ENCODE peak calls at places on chromosome X, in ten cellular contexts. O is thoracic aorta, D is GM13976, S is HEK293T, I is GM13977, A is non-pigmented ciliary epithelial cell, T is left ventricle myocardium inferior, M is adipocyte, V is ureter, H is GM18507. X is an unnamed sample.

GRCh38 chrX:386768-387575 is at the start of gene PPP2R3B:
- DNase-seq in T (peak; percentile 99), M (peak; percentile 100), V (peak; percentile 99), O (peak; percentile 92), S (peak; percentile 100), H (peak; percentile 100), A (peak; percentile 88), I (peak; percentile 100), D (peak; percentile 100), X (peak; percentile 99)

GRCh38 chrX:17744896-17745523 is 7.7 kb downstream of the SCML1 start:
- DNase-seq in M (peak; percentile 52), I (no peak), V (no peak), H (no peak), A (no peak), O (no peak), D (no peak), S (no peak), T (no peak), X (no peak)

GRCh38 chrX:7889680-7890079 is 37.5 kb downstream of the PNPLA4 start:
- DNase-seq in H (no peak), O (no peak), T (no peak), V (no peak), I (no peak), M (peak; percentile 37), A (peak; percentile 5), S (no peak), D (no peak), X (peak; percentile 37)

GRCh38 chrX:49761481-49761880 is 65.7 kb upstream of the PAGE1 start:
- DNase-seq in M (peak; percentile 20), T (no peak), V (no peak), D (peak; percentile 26), I (peak; percentile 16), A (no peak), S (peak; percentile 43), H (no peak), O (no peak), X (no peak)

GRCh38 chrX:109714340-109714958 is 18.6 kb downstream of the ACSL4 start:
- DNase-seq in A (peak; percentile 63), I (no peak), V (no peak), S (no peak), O (no peak), D (no peak), T (no peak), H (no peak), M (peak; percentile 55), X (peak; percentile 44)

GRCh38 chrX:136708348-136708747 is 60.4 kb downstream of the CD40LG start:
- DNase-seq in M (no peak), I (no peak), S (no peak), H (no peak), V (no peak), D (no peak), T (no peak), A (no peak), O (no peak), X (no peak)

GRCh38 chrX:48505481-48505880 is 3.3 kb upstream of the PORCN start:
- DNase-seq in T (no peak), S (no peak), H (no peak), D (no peak), V (no peak), I (no peak), M (no peak), O (no peak), A (no peak), X (peak; percentile 85)

GRCh38 chrX:40414335-40414734 is 166.4 kb upstream of the ATP6AP2 start:
- DNase-seq in H (no peak), V (no peak), O (no peak), M (no peak), D (no peak), I (no peak), A (no peak), T (no peak), S (no peak), X (no peak)

GRCh38 chrX:19990225-19990518 is 689 bp downstream of the BCLAF3 start:
- DNase-seq in M (peak; percentile 27), T (no peak), I (peak; percentile 36), H (no peak), A (no peak), S (no peak), V (no peak), D (peak; percentile 37), O (no peak), X (no peak)

GRCh38 chrX:68508799-68509198 is 9.9 kb downstream of the YIPF6 start:
- DNase-seq in O (no peak), T (no peak), H (no peak), D (no peak), M (peak; percentile 6), A (no peak), I (no peak), V (no peak), S (no peak), X (peak; percentile 73)

GRCh38 chrX:387729-388128 is 1.0 kb upstream of the PPP2R3B start:
- DNase-seq in D (no peak), A (no peak), V (no peak), T (no peak), H (no peak), I (no peak), M (no peak), O (no peak), S (no peak), X (no peak)

GRCh38 chrX:136779346-136779781 is 1.4 kb downstream of the ARHGEF6 start:
- DNase-seq in T (no peak), V (no peak), H (no peak), A (no peak), S (no peak), D (no peak), M (no peak), I (no peak), O (no peak), X (no peak)

GRCh38 chrX:150366951-150367545 is 3.9 kb downstream of the MAMLD1 start:
- DNase-seq in V (no peak), H (no peak), I (no peak), D (no peak), A (no peak), S (no peak), M (peak; percentile 50), T (no peak), O (no peak), X (no peak)

GRCh38 chrX:115400960-115401359 is 111.4 kb downstream of the LUZP4 start:
- DNase-seq in M (no peak), H (no peak), T (no peak), V (no peak), I (no peak), D (no peak), S (no peak), A (no peak), O (no peak), X (no peak)

GRCh38 chrX:107738272-107738671 is 37.3 kb downstream of the TSC22D3 start:
- DNase-seq in D (no peak), T (peak; percentile 30), M (no peak), O (no peak), V (no peak), H (no peak), A (no peak), S (no peak), I (no peak), X (no peak)

GRCh38 chrX:8738588-8739189 is 6.8 kb upstream of the ANOS1 start:
- DNase-seq in V (no peak), H (no peak), S (no peak), D (peak; percentile 29), O (no peak), A (no peak), T (no peak), I (no peak), M (peak; percentile 71), X (peak; percentile 35)

GRCh38 chrX:66015152-66015827 is 24.6 kb downstream of the VSIG4 start:
- DNase-seq in T (peak; percentile 18), S (no peak), D (no peak), O (no peak), H (no peak), A (no peak), I (no peak), V (no peak), M (no peak), X (peak; percentile 25)

GRCh38 chrX:46704767-46705386 is 54.0 kb downstream of the SLC9A7 start:
- DNase-seq in D (peak; percentile 47), O (no peak), I (peak; percentile 41), V (no peak), T (no peak), M (peak; percentile 13), A (no peak), H (peak; percentile 26), S (no peak), X (no peak)

X was measured in trophoblast cell.